ENCODE peak calls at places on chromosomes 4 and X, in six cellular contexts. O is SK-N-SH, N is A549, X is H1, S is GM12878, V is HepG2. Z is an unnamed sample.

GRCh38 chr4:118968006-118968405 is 79.4 kb downstream of the SYNPO2 start:
- DNase-seq in O (no peak), N (no peak), X (peak), S (peak), V (no peak), Z (no peak)

GRCh38 chr4:153488719-153489384 is 22.7 kb downstream of the TMEM131L start:
- DNase-seq in O (no peak), N (no peak), X (no peak), S (peak), V (no peak), Z (no peak)

GRCh38 chr4:2105559-2105958 is 46.4 kb downstream of the NAT8L start:
- DNase-seq in O (no peak), N (no peak), X (no peak), S (no peak), V (no peak), Z (no peak)

GRCh38 chrX:24483596-24483995 is 18.5 kb downstream of the PDK3 start:
- DNase-seq in O (no peak), N (no peak), X (no peak), S (no peak), V (no peak), Z (no peak)

GRCh38 chr4:125388653-125389052 is 73.9 kb downstream of the FAT4 start:
- DNase-seq in O (no peak), N (no peak), X (no peak), S (no peak), V (no peak), Z (no peak)

GRCh38 chrX:14581081-14581480 is 51.7 kb downstream of the GLRA2 start:
- DNase-seq in O (no peak), N (no peak), X (no peak), S (no peak), V (no peak), Z (no peak)

GRCh38 chr4:156941940-156942548 is 29.6 kb downstream of the PDGFC start:
- DNase-seq in O (no peak), N (peak), X (peak), S (no peak), V (peak), Z (no peak)

GRCh38 chr4:8724436-8725070 is 132.0 kb downstream of the CPZ start:
- DNase-seq in O (no peak), N (no peak), X (no peak), S (no peak), V (no peak), Z (no peak)

GRCh38 chr4:185286571-185286970 is 77.2 kb downstream of the SNX25 start:
- DNase-seq in O (no peak), N (no peak), X (no peak), S (no peak), V (no peak), Z (no peak)

GRCh38 chrX:145609951-145610511 is 207.6 kb upstream of the SLITRK2 start:
- DNase-seq in O (no peak), N (no peak), X (no peak), S (no peak), V (no peak), Z (no peak)

GRCh38 chrX:20320461-20321159 is 53.9 kb upstream of the RPS6KA3 start:
- DNase-seq in O (no peak), N (no peak), X (no peak), S (peak), V (peak), Z (no peak)

GRCh38 chr4:115927382-115927781 is 814.0 kb upstream of the NDST4 start:
- DNase-seq in O (no peak), N (no peak), X (no peak), S (no peak), V (no peak), Z (no peak)

GRCh38 chr4:113773014-113773413 is 11.5 kb upstream of the CAMK2D start:
- DNase-seq in O (no peak), N (no peak), X (no peak), S (no peak), V (no peak), Z (no peak)

GRCh38 chrX:54358424-54359211 is 772 bp upstream of the WNK3 start:
- DNase-seq in O (peak), N (no peak), X (peak), S (no peak), V (no peak), Z (no peak)

GRCh38 chr4:168021666-168022065 is 70.7 kb upstream of the ANXA10 start:
- DNase-seq in O (no peak), N (no peak), X (no peak), S (no peak), V (no peak), Z (no peak)

GRCh38 chrX:131791608-131792355 is 231.3 kb upstream of the STK26 start:
- DNase-seq in O (no peak), N (no peak), X (no peak), S (no peak), V (no peak), Z (no peak)

GRCh38 chr4:926538-926937 is 5.6 kb downstream of the GAK start:
- DNase-seq in O (peak), N (peak), X (peak), S (no peak), V (peak), Z (no peak)

GRCh38 chrX:119363391-119363790 is 35.7 kb upstream of the SLC25A43 start:
- DNase-seq in O (no peak), N (no peak), X (no peak), S (no peak), V (no peak), Z (no peak)

GRCh38 chrX:132786217-132786616 is 172.2 kb downstream of the HS6ST2 start:
- DNase-seq in O (no peak), N (no peak), X (no peak), S (no peak), V (no peak), Z (no peak)

GRCh38 chr4:80197132-80197573 is at the start of gene PRDM8:
- DNase-seq in O (peak), N (no peak), X (no peak), S (no peak), V (no peak), Z (no peak)

GRCh38 chrX:30570505-30570904 is 7.1 kb downstream of the TASL start:
- DNase-seq in O (peak), N (peak), X (no peak), S (no peak), V (peak), Z (peak)

GRCh38 chr4:107153228-107153627 is 117.1 kb upstream of the DKK2 start:
- DNase-seq in O (no peak), N (peak), X (peak), S (no peak), V (peak), Z (peak)

GRCh38 chr4:81571105-81571504 is 99.4 kb upstream of the RASGEF1B start:
- DNase-seq in O (no peak), N (no peak), X (no peak), S (no peak), V (no peak), Z (no peak)

GRCh38 chr4:152729466-152729865 is 49.7 kb upstream of the TMEM154 start:
- DNase-seq in O (no peak), N (peak), X (no peak), S (no peak), V (no peak), Z (no peak)

GRCh38 chrX:105299286-105299685 is 78.8 kb upstream of the TEX13A start:
- DNase-seq in O (no peak), N (no peak), X (no peak), S (no peak), V (no peak), Z (no peak)

GRCh38 chrX:7617994-7618393 is 225.0 kb upstream of the VCX start:
- DNase-seq in O (no peak), N (no peak), X (no peak), S (no peak), V (no peak), Z (no peak)

DNA sequence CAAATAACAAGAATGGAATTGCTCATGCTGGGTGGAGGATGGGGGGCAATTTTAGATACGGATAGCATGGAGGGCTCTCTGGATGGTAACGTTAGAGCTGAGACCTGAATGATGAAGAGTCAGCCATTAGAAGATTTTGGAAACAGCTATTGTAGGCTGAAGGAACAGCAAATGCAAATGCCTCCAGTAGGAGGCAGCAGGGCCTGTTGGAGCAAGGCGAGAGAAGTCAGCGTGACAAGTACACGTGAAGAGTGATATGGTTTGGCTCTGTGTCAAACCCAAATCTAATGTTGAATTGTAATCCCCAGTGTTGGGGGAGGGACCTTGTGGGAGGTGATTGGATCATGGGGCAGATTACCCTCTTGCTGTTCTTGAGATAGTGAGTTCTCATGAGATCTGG is 59.3 kb upstream of the SOD3 start:
- DNase-seq in O (no peak), N (peak), X (no peak), S (no peak), V (no peak), Z (no peak)
- TF ChIP-seq USF2 in O (no peak), N (no peak), X (no peak), S (no peak), V (no peak), Z (no peak)

GRCh38 chrX:128106630-128107029 is 54.4 kb upstream of the ACTRT1 start:
- DNase-seq in O (peak), N (peak), X (no peak), S (no peak), V (peak), Z (no peak)
- TF ChIP-seq CHD2 in O (no peak), N (no peak), X (no peak), S (no peak), V (no peak), Z (no peak)

GRCh38 chrX:154457491-154458115 is 478 bp upstream of the PLXNA3 start:
- DNase-seq in O (peak), N (no peak), X (no peak), S (no peak), V (no peak), Z (peak)
- TF ChIP-seq USF2 in O (no peak), N (no peak), X (no peak), S (no peak), V (no peak), Z (no peak)

GRCh38 chr4:94530073-94530472 is 78.3 kb downstream of the PDLIM5 start:
- DNase-seq in O (no peak), N (no peak), X (no peak), S (no peak), V (no peak), Z (no peak)

GRCh38 chr4:94528792-94529451 is 77.2 kb downstream of the PDLIM5 start:
- DNase-seq in O (no peak), N (no peak), X (no peak), S (no peak), V (no peak), Z (no peak)

GRCh38 chr4:94534401-94535312 is 82.9 kb downstream of the PDLIM5 start:
- DNase-seq in O (no peak), N (no peak), X (no peak), S (peak), V (no peak), Z (peak)

GRCh38 chr4:94533405-94534223 is 81.9 kb downstream of the PDLIM5 start:
- DNase-seq in O (no peak), N (no peak), X (no peak), S (no peak), V (no peak), Z (peak)

GRCh38 chr4:94532016-94532789 is 80.5 kb downstream of the PDLIM5 start:
- DNase-seq in O (no peak), N (peak), X (no peak), S (no peak), V (no peak), Z (peak)
- TF ChIP-seq CHD2 in O (no peak), N (no peak), X (no peak), S (no peak), V (no peak), Z (no peak)

DNA sequence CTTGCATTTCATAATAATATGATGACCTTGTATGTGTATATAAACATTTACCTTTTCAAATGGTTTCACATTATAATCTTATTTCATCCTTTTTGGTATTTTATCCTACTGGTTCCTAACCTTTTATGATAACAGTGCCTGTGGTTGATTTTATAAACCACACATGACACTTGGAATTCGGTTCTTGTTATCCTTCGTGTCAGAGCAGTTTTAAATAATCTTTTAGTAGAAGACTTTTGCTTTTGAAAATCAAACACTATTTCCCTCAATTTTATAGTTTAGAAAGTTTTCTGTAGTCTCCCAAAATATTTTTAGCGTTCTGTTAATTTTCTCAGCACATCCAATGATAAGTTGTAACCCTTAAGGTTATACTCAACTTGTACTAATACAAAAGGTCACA is 676.8 kb downstream of the RAPGEF2 start:
- DNase-seq in O (no peak), N (no peak), X (no peak), S (no peak), V (no peak), Z (no peak)
- TF ChIP-seq USF2 in O (no peak), N (no peak), X (no peak), S (no peak), V (no peak), Z (no peak)

DNA sequence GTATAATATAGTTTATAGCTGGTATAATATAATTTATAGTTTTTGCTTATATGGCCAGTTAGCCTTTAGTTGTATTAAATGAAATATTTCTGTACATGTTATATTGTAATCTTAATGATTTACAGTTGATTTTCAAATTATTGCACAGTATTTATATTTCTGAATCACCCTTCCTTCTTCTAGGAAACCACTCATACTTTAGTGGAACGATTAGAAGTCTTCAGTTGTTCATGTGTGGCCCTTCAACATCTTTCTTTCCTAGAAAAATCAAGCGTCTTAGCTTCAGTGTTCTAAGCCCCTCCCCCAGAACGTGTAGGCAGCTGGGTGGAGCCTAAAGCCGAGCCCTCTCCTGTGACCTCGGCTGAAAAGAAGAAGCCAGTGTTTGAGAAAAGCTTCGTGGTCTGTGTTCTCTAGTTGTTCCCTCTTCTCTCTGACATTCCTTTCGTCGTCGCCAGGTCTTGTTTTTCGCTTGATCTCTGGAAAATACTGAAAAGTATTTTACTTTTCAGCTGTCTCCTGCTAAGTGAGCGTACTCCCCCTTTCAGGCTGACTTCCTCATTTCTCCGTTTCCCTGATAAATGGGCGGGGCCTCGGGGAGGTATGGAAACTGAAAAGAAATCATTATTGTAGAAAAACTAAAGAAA is at the start of gene C4orf33:
- DNase-seq in O (peak), N (peak), X (no peak), S (peak), V (peak), Z (peak)
- TF ChIP-seq CHD2 in O (no peak), N (no peak), X (no peak), S (no peak), V (no peak), Z (no peak)

GRCh38 chrX:9659571-9660195 is 106.0 kb downstream of the GPR143 start:
- DNase-seq in O (no peak), N (no peak), X (no peak), S (no peak), V (no peak), Z (no peak)
- TF ChIP-seq USF2 in O (no peak), N (no peak), X (no peak), S (no peak), V (no peak), Z (no peak)

GRCh38 chrX:71253253-71254091 is 468 bp downstream of the ZMYM3 start:
- DNase-seq in O (peak), N (peak), X (no peak), S (no peak), V (peak), Z (peak)
- TF ChIP-seq CHD2 in O (no peak), N (no peak), X (no peak), S (no peak), V (no peak), Z (no peak)

Z was measured in K562.